ENCODE peak calls at places on chromosome 14, in nine cellular contexts. T, Z, O, G, N, V, W, Q and D are unnamed samples.

GRCh38 chr14:101926085-101926484 is 38.3 kb upstream of the DYNC1H1 start:
- DNase-seq in T (no peak), Z (no peak), O (no peak), G (no peak), N (no peak), V (no peak), W (no peak), Q (no peak), D (no peak)

GRCh38 chr14:52455291-52456088 is 96.8 kb downstream of the TXNDC16 start:
- DNase-seq in T (peak), Z (no peak), O (no peak), G (no peak), N (no peak), V (no peak), W (no peak), Q (no peak), D (no peak)

GRCh38 chr14:69153848-69154208 is 909 bp upstream of the DCAF5 start:
- DNase-seq in T (no peak), Z (no peak), O (no peak), G (no peak), N (peak), V (no peak), W (no peak), Q (peak), D (no peak)

GRCh38 chr14:50452979-50453705 is 56.5 kb upstream of the CDKL1 start:
- DNase-seq in T (no peak), Z (no peak), O (no peak), G (no peak), N (no peak), V (no peak), W (no peak), Q (peak), D (no peak)

GRCh38 chr14:28773917-28774691 is 7.5 kb downstream of the FOXG1 start:
- DNase-seq in T (no peak), Z (no peak), O (no peak), G (no peak), N (peak), V (no peak), W (peak), Q (peak), D (no peak)

GRCh38 chr14:98819132-98819866 is 452.7 kb downstream of the BCL11B start:
- DNase-seq in T (no peak), Z (no peak), O (no peak), G (no peak), N (peak), V (no peak), W (no peak), Q (no peak), D (no peak)

GRCh38 chr14:60233891-60234290 is 15.1 kb upstream of the PPM1A start:
- DNase-seq in T (no peak), Z (peak), O (no peak), G (no peak), N (no peak), V (no peak), W (no peak), Q (no peak), D (no peak)

GRCh38 chr14:24481622-24482324 is 26.3 kb downstream of the CMA1 start:
- DNase-seq in T (no peak), Z (peak), O (peak), G (peak), N (peak), V (peak), W (no peak), Q (peak), D (no peak)

GRCh38 chr14:69715725-69716482 is 51.0 kb upstream of the SRSF5 start:
- DNase-seq in T (no peak), Z (no peak), O (peak), G (no peak), N (peak), V (no peak), W (peak), Q (peak), D (no peak)

GRCh38 chr14:58639842-58640484 is 2.2 kb downstream of the DACT1 start:
- DNase-seq in T (no peak), Z (peak), O (no peak), G (peak), N (peak), V (no peak), W (no peak), Q (peak), D (no peak)

GRCh38 chr14:76203086-76204001 is 51.6 kb downstream of the GPATCH2L start:
- DNase-seq in T (no peak), Z (peak), O (no peak), G (peak), N (no peak), V (no peak), W (peak), Q (peak), D (no peak)

GRCh38 chr14:26068060-26068459 is 529.8 kb downstream of the NOVA1 start:
- DNase-seq in T (no peak), Z (no peak), O (no peak), G (no peak), N (no peak), V (no peak), W (no peak), Q (no peak), D (no peak)

GRCh38 chr14:42556551-42556950 is 949.9 kb downstream of the LRFN5 start:
- DNase-seq in T (no peak), Z (no peak), O (no peak), G (no peak), N (peak), V (no peak), W (no peak), Q (no peak), D (no peak)

GRCh38 chr14:38490273-38490672 is 234.4 kb upstream of the CLEC14A start:
- DNase-seq in T (no peak), Z (no peak), O (no peak), G (no peak), N (no peak), V (no peak), W (no peak), Q (no peak), D (no peak)